ENCODE peak calls at places on chromosome 9, in ten cellular contexts. N is adipocyte, J is upper lobe of right lung, A is psoas muscle, T is heart right ventricle, U is colonic mucosa, E is A549, O is GM12878, R is kidney, M is heart left ventricle. G is an unnamed sample. For H3K4me1, the result is how much of the 10 kb centered on the place peaks cover.

GRCh38 chr9:16553869-16554540 is 316.5 kb downstream of the BNC2 start:
- DNase-seq in A (no peak), M (no peak), T (no peak), O (no peak), J (no peak), N (no peak), R (no peak), E (no peak), U (no peak), G (no peak)

GRCh38 chr9:104903609-104904008 is 24.3 kb downstream of the ABCA1 start:
- DNase-seq in M (peak), R (no peak), O (no peak), J (no peak), T (no peak), U (no peak), N (no peak), E (no peak), A (no peak), G (no peak)

GRCh38 chr9:16787724-16788123 is 82.7 kb downstream of the BNC2 start:
- DNase-seq in N (peak), A (no peak), M (no peak), J (no peak), T (no peak), U (no peak), E (no peak), O (no peak), R (no peak), G (no peak)

GRCh38 chr9:19998153-19998552 is 209.3 kb upstream of the SLC24A2 start:
- DNase-seq in O (peak), U (no peak), M (no peak), E (no peak), J (no peak), A (no peak), R (no peak), T (no peak), N (no peak), G (no peak)

GRCh38 chr9:89603629-89604462 is 966 bp upstream of the GADD45G start:
- DNase-seq in A (peak), O (no peak), R (peak), N (peak), T (peak), M (peak), J (peak), U (peak), E (peak), G (no peak)

GRCh38 chr9:16575142-16575877 is 295.2 kb downstream of the BNC2 start:
- DNase-seq in T (no peak), E (no peak), M (no peak), U (no peak), N (no peak), A (no peak), J (no peak), R (no peak), O (no peak), G (no peak)

GRCh38 chr9:18893491-18893890 is 139.5 kb downstream of the SAXO1 start:
- DNase-seq in N (no peak), E (no peak), R (no peak), T (no peak), M (no peak), J (no peak), U (no peak), A (no peak), O (no peak), G (no peak)

GRCh38 chr9:97529363-97530076 is 28.1 kb downstream of the TMOD1 start:
- DNase-seq in J (peak), N (peak), A (peak), U (no peak), E (peak), T (peak), M (no peak), R (no peak), O (peak), G (no peak)

GRCh38 chr9:88917375-88917774 is 73.9 kb upstream of the S1PR3 start:
- DNase-seq in N (no peak), U (no peak), T (no peak), R (no peak), A (no peak), M (no peak), E (no peak), J (no peak), O (no peak), G (no peak)

GRCh38 chr9:81427870-81428269 is 261.5 kb downstream of the TLE1 start:
- DNase-seq in A (no peak), E (no peak), N (no peak), T (no peak), M (no peak), U (no peak), R (no peak), J (no peak), O (no peak), G (no peak)

GRCh38 chr9:69324549-69325401 is at the start of gene ENTREP1:
- DNase-seq in N (peak), R (peak), T (peak), J (peak), O (no peak), A (peak), M (peak), U (peak), E (peak), G (no peak)

GRCh38 chr9:95891067-95891466 is 15.6 kb downstream of the ERCC6L2 start:
- DNase-seq in M (no peak), U (no peak), J (no peak), A (no peak), O (no peak), T (no peak), R (no peak), E (no peak), N (no peak), G (no peak)

GRCh38 chr9:121328476-121328875 is 41.6 kb downstream of the STOM start:
- DNase-seq in O (no peak), R (no peak), M (no peak), U (no peak), E (no peak), J (no peak), A (no peak), N (no peak), T (no peak), G (no peak)
- H3K4me1 ChIP-seq in O (under half), R (under half), M (half or more), U (under half), E (under half), J (under half), A (under half), N (under half), T (half or more), G (under half)

DNA sequence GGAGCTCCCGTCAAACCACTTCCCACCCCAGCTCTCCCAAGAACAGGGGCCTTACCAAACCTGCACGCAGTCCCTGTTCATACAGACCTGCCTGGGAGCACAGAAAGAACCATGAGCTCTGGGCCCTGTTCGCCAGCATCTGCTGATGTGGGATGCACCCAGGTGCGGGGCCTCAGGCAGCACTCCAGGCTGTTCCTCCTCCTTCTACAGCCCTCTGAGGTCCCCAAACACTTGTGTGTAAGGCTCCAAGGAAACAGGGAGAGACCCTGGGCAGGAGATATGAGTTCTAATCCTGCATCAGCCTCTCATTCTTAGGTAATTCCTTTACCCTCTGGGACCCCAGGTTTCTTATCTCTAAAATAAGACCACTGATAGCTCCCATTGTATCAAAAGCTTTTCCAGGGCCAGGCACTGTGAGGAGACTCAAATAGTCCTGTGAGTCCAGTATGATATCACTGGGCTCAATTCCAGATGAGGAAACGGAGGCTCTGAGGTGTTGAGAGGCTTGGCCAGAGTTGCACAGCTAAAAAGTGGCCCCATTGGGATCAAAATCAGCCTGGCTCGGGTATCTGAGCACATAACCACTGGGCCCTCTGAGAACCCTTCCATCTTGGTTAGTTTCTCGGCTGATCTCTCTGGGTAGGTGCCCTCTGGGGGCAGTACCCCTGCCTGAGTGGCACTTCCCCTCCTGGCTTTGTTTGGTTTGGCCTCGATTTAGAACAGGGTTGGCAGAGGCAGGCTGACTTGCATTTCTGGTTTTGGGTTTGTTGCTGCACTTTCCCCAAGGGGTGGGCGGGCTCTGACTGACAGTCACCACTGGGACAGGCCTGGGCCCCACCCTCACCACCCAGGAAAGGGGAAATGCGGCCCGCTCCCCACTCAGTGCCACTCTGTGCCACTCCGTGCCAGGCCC is 116.8 kb downstream of the RGS3 start:
- DNase-seq in U (peak), T (peak), M (peak), E (no peak), N (peak), R (peak), O (peak), J (peak), A (peak), G (no peak)
- H3K4me3 ChIP-seq in U (no peak), T (no peak), M (no peak), E (no peak), N (no peak), R (no peak), O (peak), J (peak), A (no peak), G (no peak)

DNA sequence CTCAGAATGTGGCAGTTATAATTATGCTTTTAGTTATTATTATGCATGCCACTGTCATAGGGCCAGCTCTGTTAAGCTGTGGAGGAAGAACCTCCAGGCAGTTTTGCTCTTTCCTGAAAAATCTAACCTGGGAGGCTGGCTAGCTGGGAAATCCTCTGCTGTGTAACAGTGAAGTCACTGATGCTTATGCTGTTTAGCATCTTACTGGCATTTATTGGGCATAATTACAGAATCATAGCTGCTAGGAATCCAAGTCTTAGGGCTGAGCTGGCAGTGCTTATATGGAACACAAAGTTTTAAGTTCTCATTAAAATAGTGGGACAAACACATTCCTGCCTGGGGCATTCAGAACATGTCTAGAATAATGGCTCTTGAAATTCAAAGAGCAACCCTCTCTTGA is 5.5 kb upstream of the GSN start:
- DNase-seq in R (no peak), E (no peak), T (no peak), U (no peak), M (no peak), J (no peak), N (no peak), O (no peak), A (no peak), G (no peak)
- H3K4me1 ChIP-seq in R (under half), E (under half), T (under half), U (under half), M (under half), J (under half), N (under half), O (under half), A (under half), G (under half)

DNA sequence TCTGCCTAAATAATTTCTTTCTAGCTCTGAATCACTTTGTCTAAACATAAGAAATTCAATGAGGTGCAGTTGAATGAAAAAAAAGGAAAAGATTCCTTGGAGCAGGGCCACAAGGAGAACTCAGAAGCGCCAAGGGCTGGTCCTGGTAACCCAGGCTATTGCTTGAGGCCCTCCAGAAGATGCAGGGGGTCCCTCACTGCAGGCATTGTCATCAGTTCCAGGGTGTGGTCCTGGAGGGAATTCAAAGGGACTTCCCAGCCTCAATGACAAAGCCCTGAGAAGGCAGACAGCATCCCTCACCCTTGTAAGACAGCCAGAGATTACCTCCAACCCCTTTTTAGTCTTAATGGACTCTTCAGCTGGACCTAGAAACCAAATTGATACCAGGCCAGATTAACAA is 90.0 kb downstream of the SYK start:
- DNase-seq in T (no peak), J (no peak), N (no peak), E (no peak), U (no peak), M (no peak), O (no peak), R (no peak), A (no peak), G (no peak)
- H3K4me3 ChIP-seq in T (no peak), J (no peak), N (no peak), E (no peak), U (no peak), M (no peak), O (no peak), R (no peak), A (no peak), G (no peak)

DNA sequence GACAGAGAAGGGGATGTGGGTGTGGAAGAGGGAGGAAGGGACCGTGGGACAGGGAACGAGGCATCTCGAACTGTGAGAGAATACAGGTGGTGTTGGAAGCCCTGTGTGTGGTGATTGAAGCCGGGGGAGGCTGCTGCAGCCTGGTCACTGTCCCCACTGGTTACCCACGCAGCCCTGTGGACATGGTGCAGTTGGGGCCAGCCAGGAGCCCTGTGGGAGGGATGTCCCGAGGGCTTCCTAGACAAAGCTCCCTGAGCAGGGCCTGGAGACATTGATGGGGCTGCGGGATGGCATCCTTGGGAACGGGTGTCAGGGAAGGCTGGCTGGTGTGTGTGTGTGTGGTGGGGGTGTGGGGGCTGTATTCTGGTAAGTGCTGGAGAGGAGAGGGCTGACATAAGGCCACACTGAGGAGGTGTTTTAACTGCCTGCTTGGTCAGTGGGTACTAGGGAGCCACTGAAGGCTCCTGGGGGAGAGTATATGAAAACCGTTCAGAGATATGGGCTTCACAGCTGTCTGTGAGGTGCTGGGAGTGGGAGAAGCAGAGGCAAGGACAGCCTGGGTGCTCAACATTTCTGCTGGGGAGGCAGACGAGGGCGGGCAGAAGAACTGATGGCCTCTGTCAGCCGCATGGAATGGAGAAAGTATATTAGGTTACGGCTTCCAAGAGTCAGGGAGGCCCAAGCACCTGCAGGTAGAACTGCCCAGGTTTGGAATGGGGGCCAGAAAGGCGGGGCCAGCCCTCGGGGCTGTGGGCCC is 20.0 kb downstream of the WNK2 start:
- DNase-seq in J (no peak), A (peak), T (no peak), N (no peak), E (no peak), U (no peak), M (peak), O (no peak), R (no peak), G (peak)
- H3K4me1 ChIP-seq in J (under half), A (half or more), T (half or more), N (under half), E (under half), U (under half), M (under half), O (under half), R (under half), G (under half)

DNA sequence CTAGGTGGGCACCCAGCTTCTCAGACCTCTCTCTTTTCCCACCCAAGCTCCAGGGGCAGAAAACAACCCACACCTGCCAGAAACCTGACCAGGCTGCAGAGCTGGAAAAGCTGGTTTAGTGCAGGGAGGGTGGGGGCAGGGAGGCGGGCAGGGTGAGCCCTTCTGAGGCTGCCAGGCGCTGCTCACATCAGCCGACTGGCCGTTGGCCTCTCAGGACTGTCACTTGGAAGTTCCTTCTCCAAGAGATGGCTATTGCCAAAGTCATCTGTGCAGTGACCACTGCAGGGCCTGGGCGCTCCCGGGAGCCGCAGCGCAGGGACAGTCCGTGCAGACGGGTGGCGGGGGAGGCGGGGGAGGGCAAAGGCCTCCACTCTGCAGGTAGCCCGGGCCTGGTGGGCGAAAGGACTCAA is 204.9 kb upstream of the IER5L start:
- DNase-seq in N (no peak), T (peak), U (peak), M (peak), J (peak), E (no peak), A (peak), R (peak), O (no peak), G (no peak)
- H3K4me3 ChIP-seq in N (peak), T (peak), U (peak), M (peak), J (peak), E (no peak), A (peak), R (peak), O (peak), G (peak)

GRCh38 chr9:137665697-137666504 is 47.1 kb downstream of the EHMT1 start:
- DNase-seq in U (no peak), N (no peak), J (peak), R (peak), A (no peak), M (no peak), E (no peak), O (no peak), T (no peak), G (no peak)
- H3K4me1 ChIP-seq in U (under half), N (under half), J (under half), R (under half), A (under half), M (under half), E (under half), O (under half), T (under half), G (under half)

DNA sequence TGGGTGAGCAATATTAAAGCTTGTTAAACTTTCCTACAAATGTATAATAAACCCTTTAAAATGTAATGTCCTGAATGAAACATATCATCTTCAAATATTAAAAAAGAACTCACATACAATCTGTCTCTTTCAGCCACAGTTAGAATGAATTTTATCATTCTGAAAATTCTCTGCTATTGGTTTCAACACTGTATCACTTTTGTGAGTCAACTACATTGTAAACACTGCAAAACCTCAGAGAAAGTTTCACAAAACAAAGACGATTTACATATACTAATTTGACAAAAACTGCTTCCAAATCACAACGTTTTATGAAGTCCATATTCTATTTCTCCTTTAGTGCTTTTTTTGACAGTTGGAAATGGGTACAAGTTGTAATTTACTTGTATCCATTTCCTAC is 1032.0 kb upstream of the DMAC1 start:
- DNase-seq in O (no peak), A (no peak), E (no peak), M (no peak), R (no peak), T (no peak), J (no peak), N (no peak), U (no peak), G (no peak)
- H3K4me3 ChIP-seq in O (no peak), A (no peak), E (no peak), M (no peak), R (no peak), T (no peak), J (no peak), N (no peak), U (no peak), G (no peak)

DNA sequence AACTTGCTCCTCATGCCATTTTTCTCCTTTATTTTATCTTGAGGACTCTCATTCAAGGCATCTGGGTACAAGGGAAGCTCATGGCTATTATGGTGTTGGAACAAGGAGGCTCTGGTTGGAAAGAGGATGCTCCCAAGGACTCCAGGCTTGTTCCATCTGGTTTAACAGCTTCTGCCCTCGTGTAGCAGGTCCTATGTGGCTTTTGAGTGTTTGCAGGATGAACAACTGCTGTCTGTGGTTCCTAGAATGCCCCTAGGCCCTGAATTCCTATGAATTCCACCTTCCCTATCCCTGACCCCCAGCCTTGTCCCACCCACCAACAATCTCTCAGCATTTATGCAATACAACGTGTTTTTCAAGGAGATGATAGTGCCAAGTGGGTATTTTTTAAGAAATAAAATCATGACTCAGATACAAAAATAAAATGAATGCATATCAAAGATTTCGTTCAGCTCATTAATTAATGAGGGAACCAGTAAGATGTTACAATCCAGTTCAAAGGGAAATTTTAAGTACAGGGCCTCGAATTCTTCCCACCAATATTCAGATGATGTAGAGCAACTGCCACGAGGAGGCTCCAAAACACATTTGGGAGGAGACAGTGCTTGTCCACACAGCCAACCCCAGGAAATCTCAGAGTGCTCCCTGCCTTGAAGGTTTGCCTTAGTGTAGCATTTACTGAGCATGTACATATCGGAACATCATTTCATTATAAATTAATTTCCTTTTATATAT is 182.0 kb downstream of the MUSK start:
- DNase-seq in J (no peak), A (no peak), R (no peak), E (no peak), O (no peak), M (no peak), N (no peak), T (no peak), U (no peak), G (no peak)
- H3K4me1 ChIP-seq in J (under half), A (under half), R (under half), E (under half), O (under half), M (under half), N (under half), T (under half), U (under half), G (under half)

G was measured in RWPE2.